ENCODE peak calls at places on chromosome 10, in four cellular contexts. A is iPS DF 19.7, C is RPMI7951, G is fibroblast of villous mesenchyme. E is an unnamed sample.
A peak's percentile ranks its signal among the peaks of the same experiment; 100 is the strongest.

GRCh38 chr10:14860782-14861181 is 17.9 kb upstream of the SUV39H2 start:
- DNase-seq in A (no peak), C (no peak), G (no peak), E (no peak)

GRCh38 chr10:68561804-68562649 is 1.9 kb downstream of the TET1 start:
- DNase-seq in A (no peak), C (no peak), G (peak; percentile 52), E (peak; percentile 66)

GRCh38 chr10:129417164-129417563 is 49.9 kb upstream of the MGMT start:
- DNase-seq in A (no peak), C (peak; percentile 31), G (peak; percentile 34), E (peak; percentile 80)

GRCh38 chr10:101046332-101047238 is 15.2 kb upstream of the KAZALD1 start:
- DNase-seq in A (no peak), C (no peak), G (no peak), E (no peak)

GRCh38 chr10:101536800-101537199 is 51.3 kb downstream of the POLL start:
- DNase-seq in A (no peak), C (peak; percentile 29), G (peak; percentile 39), E (peak; percentile 21)

GRCh38 chr10:12513003-12513365 is 163.6 kb downstream of the CAMK1D start:
- DNase-seq in A (no peak), C (no peak), G (no peak), E (no peak)

GRCh38 chr10:93080350-93081046 is 6.8 kb downstream of the CYP26A1 start:
- DNase-seq in A (no peak), C (peak; percentile 47), G (peak; percentile 48), E (peak; percentile 59)

GRCh38 chr10:121709674-121710073 is 111.4 kb upstream of the FGFR2 start:
- DNase-seq in A (no peak), C (peak; percentile 49), G (peak; percentile 72), E (no peak)

GRCh38 chr10:126391162-126391880 is 3.0 kb upstream of the ADAM12 start:
- DNase-seq in A (no peak), C (peak; percentile 51), G (peak; percentile 72), E (peak; percentile 91)

GRCh38 chr10:131859341-131860020 is 41.3 kb upstream of the PPP2R2D start:
- DNase-seq in A (no peak), C (no peak), G (no peak), E (no peak)

GRCh38 chr10:49379596-49380410 is 16.1 kb downstream of the DRGX start:
- DNase-seq in A (no peak), C (peak; percentile 17), G (no peak), E (no peak)

GRCh38 chr10:29135318-29135717 is 153.6 kb upstream of the LYZL1 start:
- DNase-seq in A (no peak), C (no peak), G (peak; percentile 62), E (peak; percentile 33)

GRCh38 chr10:34868589-34868988 is 53.5 kb upstream of the PARD3 start:
- DNase-seq in A (no peak), C (no peak), G (no peak), E (no peak)

GRCh38 chr10:110395350-110396283 is 90.9 kb upstream of the SMNDC1 start:
- DNase-seq in A (no peak), C (peak; percentile 89), G (peak; percentile 97), E (peak; percentile 96)

GRCh38 chr10:24008164-24009066 is 200.5 kb upstream of the KIAA1217 start:
- DNase-seq in A (no peak), C (peak; percentile 80), G (peak; percentile 13), E (no peak)

GRCh38 chr10:46541735-46542566 is 14.5 kb downstream of the GPRIN2 start:
- DNase-seq in A (no peak), C (no peak), G (no peak), E (no peak)

GRCh38 chr10:129761166-129761565 is 202.9 kb downstream of the EBF3 start:
- DNase-seq in A (no peak), C (no peak), G (no peak), E (no peak)

GRCh38 chr10:117541909-117542705 is 439 bp upstream of the EMX2 start:
- DNase-seq in A (peak; percentile 85), C (no peak), G (peak; percentile 96), E (peak; percentile 41)

GRCh38 chr10:130358981-130359650 is 222.9 kb downstream of the GLRX3 start:
- DNase-seq in A (no peak), C (no peak), G (no peak), E (no peak)

GRCh38 chr10:29828440-29828894 is 193.7 kb upstream of the SVIL start:
- DNase-seq in A (no peak), C (peak; percentile 54), G (peak; percentile 82), E (peak; percentile 51)

GRCh38 chr10:5291501-5292195 is 73.1 kb upstream of the UCN3 start:
- DNase-seq in A (no peak), C (peak; percentile 98), G (peak; percentile 98), E (peak; percentile 98)

GRCh38 chr10:35875281-35875680 is 233.2 kb upstream of the FZD8 start:
- DNase-seq in A (no peak), C (peak; percentile 16), G (peak; percentile 95), E (peak; percentile 95)

GRCh38 chr10:4353059-4353655 is 472.9 kb upstream of the AKR1E2 start:
- DNase-seq in A (no peak), C (no peak), G (peak; percentile 45), E (peak; percentile 39)

GRCh38 chr10:3548096-3548495 is 236.9 kb downstream of the KLF6 start:
- DNase-seq in A (no peak), C (no peak), G (no peak), E (no peak)

GRCh38 chr10:69800109-69800508 is 1.6 kb upstream of the COL13A1 start:
- DNase-seq in A (no peak), C (peak; percentile 69), G (peak; percentile 62), E (peak; percentile 81)

GRCh38 chr10:14742815-14743214 is 31.9 kb downstream of the FAM107B start:
- DNase-seq in A (no peak), C (no peak), G (no peak), E (no peak)

GRCh38 chr10:119567978-119568377 is 25.5 kb upstream of the RGS10 start:
- DNase-seq in A (no peak), C (no peak), G (no peak), E (no peak)

GRCh38 chr10:132667613-132668394 is 118.1 kb downstream of the NKX6-2 start:
- DNase-seq in A (no peak), C (no peak), G (no peak), E (peak; percentile 87)

GRCh38 chr10:133336131-133337078 is at the start of gene CALY:
- DNase-seq in A (no peak), C (no peak), G (no peak), E (no peak)

GRCh38 chr10:24929056-24929544 is 23.3 kb downstream of the PRTFDC1 start:
- DNase-seq in A (no peak), C (peak; percentile 57), G (peak; percentile 30), E (peak; percentile 52)

GRCh38 chr10:35908451-35908850 is 266.4 kb upstream of the FZD8 start:
- DNase-seq in A (no peak), C (no peak), G (no peak), E (no peak)

GRCh38 chr10:121579656-121580055 is 18.6 kb downstream of the FGFR2 start:
- DNase-seq in A (no peak), C (no peak), G (no peak), E (no peak)

GRCh38 chr10:118832242-118832651 is 77.5 kb upstream of the CACUL1 start:
- DNase-seq in A (no peak), C (peak; percentile 39), G (peak; percentile 57), E (no peak)

GRCh38 chr10:77240042-77240619 is 397.5 kb downstream of the KCNMA1 start:
- DNase-seq in A (no peak), C (no peak), G (peak; percentile 83), E (peak; percentile 54)

GRCh38 chr10:2962194-2962593 is 105.2 kb upstream of the PFKP start:
- DNase-seq in A (no peak), C (no peak), G (no peak), E (no peak)

GRCh38 chr10:69439350-69439739 is 11.9 kb upstream of the TSPAN15 start:
- DNase-seq in A (no peak), C (peak; percentile 87), G (no peak), E (no peak)

GRCh38 chr10:43308986-43309385 is 42.1 kb upstream of the RASGEF1A start:
- DNase-seq in A (no peak), C (no peak), G (peak; percentile 24), E (no peak)

E was measured in mesenchymal stem cell.